ENCODE peak calls at places on chromosomes 11 and 22, in five cellular contexts. Q, W, T, B and U are unnamed samples.

GRCh38 chr22:45319319-45319675 is 9.6 kb downstream of the FAM118A start:
- DNase-seq in T (no peak), B (no peak), Q (no peak), W (no peak), U (no peak)

GRCh38 chr11:28463826-28464225 is 355.6 kb downstream of the METTL15 start:
- DNase-seq in Q (no peak), W (peak), B (no peak), T (no peak), U (no peak)

GRCh38 chr11:134702827-134703226 is 290.8 kb upstream of the B3GAT1 start:
- DNase-seq in W (no peak), Q (no peak), T (no peak), B (no peak), U (no peak)

GRCh38 chr11:45901646-45902045 is 5.4 kb downstream of the FREY1 start:
- DNase-seq in T (no peak), Q (peak), B (no peak), W (no peak), U (no peak)

GRCh38 chr11:8025816-8026215 is 38.7 kb downstream of the EIF3F start:
- DNase-seq in T (no peak), Q (no peak), B (no peak), W (peak), U (no peak)

GRCh38 chr11:2319791-2320481 is 18.1 kb downstream of the TSPAN32 start:
- DNase-seq in Q (no peak), B (no peak), W (no peak), T (no peak), U (no peak)

GRCh38 chr11:71381781-71382505 is 66.2 kb downstream of the DHCR7 start:
- DNase-seq in B (peak), Q (no peak), T (no peak), W (no peak), U (no peak)

GRCh38 chr11:64178203-64178602 is 7.8 kb upstream of the STIP1 start:
- DNase-seq in W (no peak), Q (no peak), T (no peak), B (no peak), U (no peak)

GRCh38 chr11:111909378-111909777 is 2.2 kb downstream of the CRYAB start:
- DNase-seq in Q (no peak), B (no peak), T (no peak), W (no peak), U (no peak)

GRCh38 chr11:71236836-71237475 is 15.4 kb downstream of the SHANK2 start:
- DNase-seq in B (no peak), Q (no peak), W (no peak), T (no peak), U (no peak)

GRCh38 chr11:77203901-77204755 is 76.1 kb downstream of the MYO7A start:
- DNase-seq in T (no peak), W (no peak), B (no peak), Q (no peak), U (no peak)

GRCh38 chr22:35609761-35610160 is 7.4 kb downstream of the MB start:
- DNase-seq in B (no peak), Q (no peak), W (no peak), T (no peak), U (no peak)

GRCh38 chr11:28384418-28384817 is 276.2 kb downstream of the METTL15 start:
- DNase-seq in Q (no peak), B (no peak), T (no peak), W (peak), U (no peak)

GRCh38 chr22:27274770-27275449 is 526.6 kb downstream of the MN1 start:
- DNase-seq in Q (no peak), B (no peak), W (no peak), T (no peak), U (no peak)

GRCh38 chr22:46732513-46732912 is 5.5 kb downstream of the CERK start:
- DNase-seq in Q (no peak), B (no peak), T (no peak), W (no peak), U (no peak)

GRCh38 chr22:47154621-47155081 is 392.2 kb downstream of the TBC1D22A start:
- DNase-seq in T (no peak), Q (peak), W (no peak), B (no peak), U (no peak)

GRCh38 chr11:118618115-118618990 is 10.9 kb downstream of the PHLDB1 start:
- DNase-seq in B (no peak), Q (peak), W (peak), T (no peak), U (no peak)

GRCh38 chr11:73195191-73196007 is 22.7 kb upstream of the P2RY2 start:
- DNase-seq in T (no peak), Q (no peak), W (peak), B (no peak), U (no peak)

GRCh38 chr11:13434247-13435205 is 28.5 kb downstream of the BTBD10 start:
- DNase-seq in W (peak), T (no peak), Q (no peak), B (no peak), U (no peak)